ENCODE peak calls at places on chromosomes 11 and 22, in four cellular contexts. J is tibial artery, G is psoas muscle, U is uterus. W is an unnamed sample.

GRCh38 chr11:32918427-32918826 is 25.8 kb downstream of the QSER1 start:
- DNase-seq in J (no peak), G (no peak), U (no peak), W (no peak)

GRCh38 chr11:117072517-117073218 is 25.6 kb downstream of the SIK3 start:
- DNase-seq in J (no peak), G (no peak), U (no peak), W (no peak)

GRCh38 chr22:44429941-44430587 is 68.0 kb downstream of the RTL6 start:
- DNase-seq in J (no peak), U (no peak), G (no peak), W (peak)

GRCh38 chr11:130476200-130476921 is 27.9 kb downstream of the ADAMTS15 start:
- DNase-seq in G (no peak), J (peak), U (no peak), W (no peak)

GRCh38 chr11:117295438-117296137 is 4.4 kb downstream of the BACE1-AS start:
- DNase-seq in G (no peak), J (no peak), U (no peak), W (no peak)

GRCh38 chr11:41446107-41446506 is 13.3 kb downstream of the LRRC4C start:
- DNase-seq in U (no peak), G (no peak), J (no peak), W (no peak)

GRCh38 chr11:100867601-100868000 is 180.5 kb downstream of the ARHGAP42 start:
- DNase-seq in G (no peak), U (no peak), J (no peak), W (no peak)

GRCh38 chr11:13720940-13721339 is 52.5 kb downstream of the FAR1 start:
- DNase-seq in U (no peak), G (no peak), J (no peak), W (no peak)

GRCh38 chr11:67266424-67267187 is at the start of gene GRK2:
- DNase-seq in U (peak), G (peak), J (peak), W (peak)

GRCh38 chr11:131637469-131638175 is 267.2 kb downstream of the NTM start:
- DNase-seq in J (no peak), G (no peak), U (no peak), W (no peak)

GRCh38 chr22:37777122-37777687 is 30.5 kb upstream of the GCAT start:
- DNase-seq in G (peak), J (peak), U (peak), W (peak)

GRCh38 chr11:77107950-77108349 is 5.3 kb downstream of the OMP start:
- DNase-seq in U (peak), J (peak), G (peak), W (no peak)

DNA sequence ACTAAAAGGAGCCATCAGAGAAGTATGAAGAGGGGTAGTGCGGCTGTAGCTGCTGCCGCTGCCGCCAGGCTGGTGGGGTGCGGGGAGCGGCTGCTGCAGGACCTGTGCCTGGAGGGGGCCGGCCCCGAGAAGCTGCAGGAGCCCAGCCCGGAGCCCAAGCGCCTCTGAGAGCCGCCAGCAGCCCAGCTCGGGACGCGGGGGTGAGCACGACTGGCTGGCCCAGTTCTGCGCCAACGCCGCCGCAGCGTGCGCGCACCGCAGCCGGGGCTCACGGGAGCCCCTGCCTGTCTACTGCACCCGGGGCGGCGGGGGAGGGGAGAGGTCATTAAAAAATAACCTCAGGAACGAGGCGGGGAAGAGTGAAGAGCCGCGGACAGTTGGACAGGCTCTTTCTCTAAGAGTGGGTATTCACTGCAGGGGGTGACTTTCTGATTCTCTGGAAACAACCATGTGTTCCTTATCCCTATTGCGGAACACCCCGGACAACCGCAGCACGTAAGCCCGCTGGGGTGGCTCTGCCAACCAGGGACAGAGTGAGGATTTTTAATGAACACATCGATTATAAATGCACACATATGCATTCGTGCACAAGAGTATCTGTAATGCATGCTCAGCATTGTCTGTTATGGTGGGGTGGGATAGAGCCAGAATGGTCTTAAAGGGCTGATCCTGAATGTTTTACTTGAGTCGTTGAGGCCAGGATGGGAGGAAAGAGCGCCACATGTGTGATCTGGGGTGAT is 459 bp downstream of the GAS2 start:
- DNase-seq in J (no peak), U (no peak), G (peak), W (peak)
- TF ChIP-seq CTCF in J (no peak), U (no peak), G (no peak), W (no peak)

DNA sequence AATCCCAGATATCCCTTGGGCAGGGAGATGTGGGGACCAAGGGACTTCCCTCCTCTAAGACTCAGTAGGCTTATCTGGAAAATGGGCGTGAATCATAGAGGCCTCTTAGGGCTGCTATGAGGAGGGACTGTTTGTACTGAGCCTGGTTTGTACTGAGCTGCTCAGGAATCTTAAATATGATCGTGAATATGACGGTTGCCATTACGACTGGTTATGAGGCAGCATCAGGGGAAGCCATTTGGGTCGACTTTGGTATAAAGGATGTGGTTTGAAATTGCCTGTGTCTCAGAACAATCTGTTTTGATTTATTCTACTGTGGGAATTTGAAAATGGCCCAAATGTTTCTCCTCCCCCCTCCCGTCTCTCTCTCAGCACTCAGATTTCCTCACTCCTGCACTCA is 20.6 kb downstream of the TSPAN18 start:
- DNase-seq in U (no peak), G (no peak), J (no peak), W (no peak)
- H3K27ac ChIP-seq in U (peak), G (no peak), J (peak), W (no peak)

GRCh38 chr22:45548991-45549736 is 46.5 kb downstream of the FBLN1 start:
- DNase-seq in J (peak), U (peak), G (peak), W (no peak)
- TF ChIP-seq CTCF in J (peak), U (peak), G (peak), W (no peak)

DNA sequence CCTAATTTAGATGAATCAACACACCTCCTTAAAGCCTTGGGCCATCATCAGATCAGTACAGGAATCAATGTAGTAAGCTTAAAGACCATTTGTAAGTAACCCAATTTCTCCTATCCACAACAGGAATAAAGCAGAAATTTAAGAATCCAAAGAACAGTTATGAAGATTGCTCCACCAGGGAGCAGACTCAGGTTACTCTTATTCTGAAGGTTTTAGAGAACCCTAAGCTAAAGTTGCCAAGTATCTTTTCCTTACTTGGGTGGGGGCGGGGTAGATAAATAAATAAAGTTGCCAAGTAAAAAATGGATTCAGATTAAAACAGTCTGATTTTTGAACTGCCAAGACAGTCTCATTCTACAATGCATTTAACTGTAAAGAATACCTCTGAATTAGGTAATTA is 18.1 kb downstream of the CKAP5 start:
- DNase-seq in U (no peak), J (no peak), G (no peak), W (no peak)
- H3K27ac ChIP-seq in U (no peak), J (peak), G (peak), W (no peak)

GRCh38 chr22:17241571-17242310 is 22.5 kb upstream of the ADA2 start:
- DNase-seq in G (peak), U (no peak), J (no peak), W (no peak)
- TF ChIP-seq CTCF in G (no peak), U (no peak), J (no peak), W (no peak)

DNA sequence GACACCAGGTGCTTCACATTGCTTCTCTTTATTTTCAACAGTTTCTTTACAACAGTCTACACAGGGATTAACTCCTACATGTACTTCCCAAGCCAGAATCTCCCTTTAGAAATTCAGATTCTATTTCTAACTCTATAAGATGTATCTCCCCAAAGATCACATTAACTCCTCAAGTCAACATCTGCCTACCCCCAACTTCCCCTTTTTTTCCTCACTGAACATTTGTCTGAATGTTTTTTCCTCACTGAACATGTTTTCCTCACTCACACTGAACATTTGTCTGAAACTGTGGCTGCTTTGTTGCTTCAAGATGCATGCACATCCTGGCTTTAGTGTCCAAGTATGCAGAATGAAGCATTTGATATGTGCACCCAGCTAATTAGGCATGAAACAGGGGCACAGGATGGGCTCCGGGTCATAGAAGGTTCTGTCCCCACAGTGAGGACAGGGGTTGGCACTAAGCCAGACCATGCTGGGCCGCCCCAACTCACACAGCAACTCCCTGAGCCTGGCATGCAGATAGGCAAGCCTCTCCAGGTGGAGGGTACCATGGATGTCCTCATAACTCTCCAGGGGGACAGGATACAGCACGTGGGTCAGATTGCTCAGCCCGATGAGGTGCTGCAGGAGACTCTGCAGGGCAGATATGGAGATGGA is 11.2 kb downstream of the PRAME start:
- DNase-seq in G (no peak), U (no peak), J (no peak), W (no peak)
- H3K27ac ChIP-seq in G (no peak), U (no peak), J (no peak), W (no peak)